ENCODE peak calls at places on chromosomes 3 and 15, in nine cellular contexts. One of them, this sample, is unnamed.

GRCh38 chr3:100480111-100480510 is 12.3 kb upstream of the TMEM45A start:
- DNase-seq in H1: no peak
- DNase-seq in WTC11: no peak
- DNase-seq in kidney tubule cell: no peak
- DNase-seq in Kasumi-1: no peak
- DNase-seq in lower leg skin: no peak
- DNase-seq in BJ: no peak
- DNase-seq in dermis microvascular lymphatic vessel endothelial cell: no peak
- DNase-seq in Caki2: no peak
- DNase-seq in this sample: no peak

GRCh38 chr3:137012097-137012501 is 54.3 kb downstream of the IL20RB start:
- DNase-seq in H1: no peak
- DNase-seq in WTC11: no peak
- DNase-seq in kidney tubule cell: peak; percentile 34
- DNase-seq in Kasumi-1: no peak
- DNase-seq in lower leg skin: no peak
- DNase-seq in BJ: no peak
- DNase-seq in dermis microvascular lymphatic vessel endothelial cell: no peak
- DNase-seq in Caki2: no peak
- DNase-seq in this sample: no peak

GRCh38 chr3:139935866-139936817 is 1.2 kb downstream of the CLSTN2 start:
- DNase-seq in H1: no peak
- DNase-seq in WTC11: peak; percentile 47
- DNase-seq in kidney tubule cell: peak; percentile 31
- DNase-seq in Kasumi-1: no peak
- DNase-seq in lower leg skin: peak; percentile 87
- DNase-seq in BJ: no peak
- DNase-seq in dermis microvascular lymphatic vessel endothelial cell: no peak
- DNase-seq in Caki2: peak; percentile 35
- DNase-seq in this sample: no peak

GRCh38 chr3:3105246-3105645 is 4.9 kb downstream of the IL5RA start:
- DNase-seq in H1: no peak
- DNase-seq in WTC11: no peak
- DNase-seq in kidney tubule cell: no peak
- DNase-seq in Kasumi-1: no peak
- DNase-seq in lower leg skin: no peak
- DNase-seq in BJ: no peak
- DNase-seq in dermis microvascular lymphatic vessel endothelial cell: no peak
- DNase-seq in Caki2: no peak
- DNase-seq in this sample: no peak

GRCh38 chr3:32082727-32083126 is 23.7 kb upstream of the GPD1L start:
- DNase-seq in H1: no peak
- DNase-seq in WTC11: no peak
- DNase-seq in kidney tubule cell: no peak
- DNase-seq in Kasumi-1: no peak
- DNase-seq in lower leg skin: no peak
- DNase-seq in BJ: no peak
- DNase-seq in dermis microvascular lymphatic vessel endothelial cell: no peak
- DNase-seq in Caki2: no peak
- DNase-seq in this sample: no peak

GRCh38 chr15:48472756-48473155 is 141.5 kb downstream of the DUT start:
- DNase-seq in H1: no peak
- DNase-seq in WTC11: no peak
- DNase-seq in kidney tubule cell: peak; percentile 20
- DNase-seq in Kasumi-1: no peak
- DNase-seq in lower leg skin: no peak
- DNase-seq in BJ: no peak
- DNase-seq in dermis microvascular lymphatic vessel endothelial cell: peak; percentile 61
- DNase-seq in Caki2: no peak
- DNase-seq in this sample: no peak

GRCh38 chr3:33664195-33664594 is 53.9 kb downstream of the CLASP2 start:
- DNase-seq in H1: no peak
- DNase-seq in WTC11: no peak
- DNase-seq in kidney tubule cell: peak; percentile 15
- DNase-seq in Kasumi-1: peak; percentile 77
- DNase-seq in lower leg skin: no peak
- DNase-seq in BJ: peak; percentile 78
- DNase-seq in dermis microvascular lymphatic vessel endothelial cell: peak; percentile 72
- DNase-seq in Caki2: no peak
- DNase-seq in this sample: peak; percentile 48

GRCh38 chr3:104553121-104553520 is 813.6 kb upstream of the ALCAM start:
- DNase-seq in H1: no peak
- DNase-seq in WTC11: no peak
- DNase-seq in kidney tubule cell: no peak
- DNase-seq in Kasumi-1: no peak
- DNase-seq in lower leg skin: no peak
- DNase-seq in BJ: no peak
- DNase-seq in dermis microvascular lymphatic vessel endothelial cell: no peak
- DNase-seq in Caki2: no peak
- DNase-seq in this sample: no peak

GRCh38 chr3:126983653-126984390 is 907 bp downstream of the PLXNA1 start:
- DNase-seq in H1: peak; percentile 34
- DNase-seq in WTC11: peak; percentile 77
- DNase-seq in kidney tubule cell: peak; percentile 20
- DNase-seq in Kasumi-1: no peak
- DNase-seq in lower leg skin: no peak
- DNase-seq in BJ: no peak
- DNase-seq in dermis microvascular lymphatic vessel endothelial cell: peak; percentile 19
- DNase-seq in Caki2: peak; percentile 16
- DNase-seq in this sample: no peak

GRCh38 chr3:29430558-29430971 is 149.7 kb downstream of the RBMS3 start:
- DNase-seq in H1: no peak
- DNase-seq in WTC11: no peak
- DNase-seq in kidney tubule cell: peak; percentile 31
- DNase-seq in Kasumi-1: no peak
- DNase-seq in lower leg skin: no peak
- DNase-seq in BJ: peak; percentile 39
- DNase-seq in dermis microvascular lymphatic vessel endothelial cell: no peak
- DNase-seq in Caki2: no peak
- DNase-seq in this sample: peak; percentile 54

GRCh38 chr15:61038387-61038786 is 190.7 kb downstream of the RORA start:
- DNase-seq in H1: no peak
- DNase-seq in WTC11: no peak
- DNase-seq in kidney tubule cell: no peak
- DNase-seq in Kasumi-1: no peak
- DNase-seq in lower leg skin: no peak
- DNase-seq in BJ: no peak
- DNase-seq in dermis microvascular lymphatic vessel endothelial cell: peak; percentile 94
- DNase-seq in Caki2: no peak
- DNase-seq in this sample: no peak

GRCh38 chr3:25843332-25843731 is 53.4 kb downstream of the OXSM start:
- DNase-seq in H1: no peak
- DNase-seq in WTC11: no peak
- DNase-seq in kidney tubule cell: peak; percentile 20
- DNase-seq in Kasumi-1: peak; percentile 26
- DNase-seq in lower leg skin: no peak
- DNase-seq in BJ: no peak
- DNase-seq in dermis microvascular lymphatic vessel endothelial cell: no peak
- DNase-seq in Caki2: no peak
- DNase-seq in this sample: no peak

GRCh38 chr3:150407818-150408231 is 273 bp upstream of the TSC22D2 start:
- DNase-seq in H1: no peak
- DNase-seq in WTC11: no peak
- DNase-seq in kidney tubule cell: no peak
- DNase-seq in Kasumi-1: peak; percentile 80
- DNase-seq in lower leg skin: no peak
- DNase-seq in BJ: no peak
- DNase-seq in dermis microvascular lymphatic vessel endothelial cell: peak; percentile 74
- DNase-seq in Caki2: no peak
- DNase-seq in this sample: no peak

GRCh38 chr3:126456211-126456610 is 19.5 kb downstream of the ZXDC start:
- DNase-seq in H1: no peak
- DNase-seq in WTC11: peak; percentile 4
- DNase-seq in kidney tubule cell: no peak
- DNase-seq in Kasumi-1: no peak
- DNase-seq in lower leg skin: peak; percentile 76
- DNase-seq in BJ: no peak
- DNase-seq in dermis microvascular lymphatic vessel endothelial cell: no peak
- DNase-seq in Caki2: no peak
- DNase-seq in this sample: no peak

This sample was measured in AG09319.